ENCODE peak calls at places on chromosomes 3 and 15, in four cellular contexts. K is stromal cell of bone marrow, A is psoas muscle, P is prostate gland. D is an unnamed sample.

GRCh38 chr3:171383206-171384018 is 76.8 kb downstream of the TNIK start:
- DNase-seq in K (no peak), P (no peak), A (no peak), D (no peak)

GRCh38 chr3:9387322-9387655 is 10.1 kb upstream of the SETD5 start:
- DNase-seq in A (no peak), P (no peak), K (no peak), D (no peak)

GRCh38 chr15:33735637-33736247 is 232.6 kb upstream of the CHRM5 start:
- DNase-seq in A (no peak), P (peak), K (no peak), D (no peak)

GRCh38 chr3:101702726-101703125 is 16.2 kb upstream of the RPL24 start:
- DNase-seq in K (no peak), P (no peak), A (no peak), D (no peak)

GRCh38 chr15:93800805-93801204 is 430.6 kb upstream of the MCTP2 start:
- DNase-seq in P (no peak), A (no peak), K (no peak), D (no peak)

GRCh38 chr3:22360977-22361376 is 610.0 kb upstream of the ZNF385D start:
- DNase-seq in P (no peak), K (peak), A (no peak), D (no peak)

GRCh38 chr15:71078506-71079207 is 36.6 kb upstream of the THSD4 start:
- DNase-seq in A (no peak), P (no peak), K (no peak), D (no peak)

GRCh38 chr3:72818915-72819314 is 29.3 kb downstream of the SHQ1 start:
- DNase-seq in K (peak), P (no peak), A (no peak), D (no peak)

GRCh38 chr3:123652346-123652984 is 67.6 kb upstream of the HACD2 start:
- DNase-seq in P (peak), K (peak), A (peak), D (peak)

GRCh38 chr3:149473991-149474819 is at the start of gene TM4SF4:
- DNase-seq in P (no peak), A (no peak), K (no peak), D (no peak)

GRCh38 chr3:186653984-186654383 is 11.8 kb upstream of the HRG start:
- DNase-seq in P (no peak), K (no peak), A (no peak), D (no peak)

GRCh38 chr3:73955671-73956070 is 330.9 kb upstream of the PDZRN3 start:
- DNase-seq in A (no peak), P (no peak), K (no peak), D (no peak)

GRCh38 chr3:13325892-13326443 is 94.2 kb downstream of the NUP210 start:
- DNase-seq in P (no peak), A (no peak), K (no peak), D (no peak)

GRCh38 chr3:168976969-168977368 is 686.5 kb downstream of the MECOM start:
- DNase-seq in P (no peak), A (no peak), K (no peak), D (no peak)

GRCh38 chr3:141056716-141057115 is 5.6 kb downstream of the SPSB4 start:
- DNase-seq in K (no peak), A (no peak), P (no peak), D (no peak)

GRCh38 chr15:101637549-101638318 is 14.4 kb downstream of the TM2D3 start:
- DNase-seq in A (no peak), K (no peak), P (no peak), D (no peak)

GRCh38 chr3:24161841-24162240 is 216.8 kb downstream of the NR1D2 start:
- DNase-seq in P (no peak), A (no peak), K (no peak), D (no peak)

GRCh38 chr15:94225616-94226015 is 5.7 kb upstream of the MCTP2 start:
- DNase-seq in P (no peak), A (no peak), K (no peak), D (no peak)

GRCh38 chr15:79185199-79185598 is 94.6 kb upstream of the RASGRF1 start:
- DNase-seq in K (no peak), A (no peak), P (no peak), D (no peak)

GRCh38 chr3:32238816-32239637 is 547 bp downstream of the CMTM8 start:
- DNase-seq in A (peak), P (peak), K (no peak), D (peak)

GRCh38 chr3:146968204-146968651 is 363.1 kb upstream of the PLSCR5 start:
- DNase-seq in A (no peak), K (peak), P (no peak), D (no peak)

GRCh38 chr3:37986479-37987314 is 3.9 kb upstream of the VILL start:
- DNase-seq in A (no peak), P (peak), K (no peak), D (no peak)

GRCh38 chr3:197478746-197479668 is 76.8 kb downstream of the BDH1 start:
- DNase-seq in A (no peak), K (no peak), P (no peak), D (no peak)

GRCh38 chr3:164848922-164849321 is 229.4 kb downstream of the SI start:
- DNase-seq in A (no peak), P (no peak), K (no peak), D (no peak)

GRCh38 chr3:112464264-112464663 is 35.0 kb downstream of the BTLA start:
- DNase-seq in K (no peak), P (no peak), A (no peak), D (no peak)

GRCh38 chr3:120450914-120451669 is at the start of gene FSTL1:
- DNase-seq in K (no peak), P (peak), A (peak), D (peak)